ENCODE peak calls at places on chromosome 17, in eight cellular contexts. W is tibial nerve; B is ascending aorta; T is effector CD4-positive, alpha-beta T cell; Q is NCI-H345; U is stimulated activated CD8-positive, alpha-beta memory T cell treated with anti-CD3 and anti-CD28 coated beads, Interleukin-15, amount 100 ng/mL, for 48 hours; K is left kidney; V is astrocyte of the spinal cord. F is an unnamed sample.
A peak's percentile ranks its signal among the peaks of the same experiment; 100 is the strongest.

GRCh38 chr17:20955437-20956323 is 87.1 kb downstream of the USP22 start:
- DNase-seq in W (no peak), B (no peak), T (no peak), Q (no peak), U (no peak), K (peak; percentile 43), V (peak; percentile 12), F (no peak)

GRCh38 chr17:21376835-21377690 is 906 bp downstream of the KCNJ12 start:
- DNase-seq in W (no peak), B (no peak), T (no peak), Q (no peak), U (no peak), K (peak; percentile 75), V (peak; percentile 37), F (no peak)

GRCh38 chr17:12790806-12791148 is 1.5 kb downstream of the ARHGAP44 start:
- DNase-seq in W (no peak), B (no peak), T (no peak), Q (peak; percentile 11), U (no peak), K (peak; percentile 36), V (no peak), F (no peak)

GRCh38 chr17:79834575-79835469 is 4.4 kb downstream of the CBX4 start:
- DNase-seq in W (no peak), B (no peak), T (no peak), Q (peak; percentile 16), U (peak; percentile 30), K (peak; percentile 60), V (no peak), F (no peak)

GRCh38 chr17:42198897-42199296 is 4.6 kb upstream of the GHDC start:
- DNase-seq in W (no peak), B (no peak), T (no peak), Q (no peak), U (no peak), K (no peak), V (no peak), F (no peak)

GRCh38 chr17:1186214-1186820 is 6.5 kb upstream of the ABR start:
- DNase-seq in W (no peak), B (peak; percentile 84), T (no peak), Q (no peak), U (no peak), K (no peak), V (peak; percentile 38), F (no peak)

GRCh38 chr17:61803796-61804195 is 59.5 kb downstream of the BRIP1 start:
- DNase-seq in W (no peak), B (no peak), T (no peak), Q (no peak), U (no peak), K (no peak), V (no peak), F (no peak)

GRCh38 chr17:81130385-81131288 is 34.7 kb upstream of the PVALEF start:
- DNase-seq in W (no peak), B (no peak), T (no peak), Q (no peak), U (no peak), K (no peak), V (no peak), F (no peak)

GRCh38 chr17:78450696-78451344 is 72.4 kb downstream of the PGS1 start:
- DNase-seq in W (no peak), B (no peak), T (no peak), Q (peak; percentile 41), U (no peak), K (no peak), V (no peak), F (no peak)

GRCh38 chr17:69560987-69561441 is 146.5 kb downstream of the MAP2K6 start:
- DNase-seq in W (no peak), B (no peak), T (no peak), Q (no peak), U (no peak), K (no peak), V (no peak), F (no peak)

GRCh38 chr17:59733697-59734096 is 26.2 kb downstream of the VMP1 start:
- DNase-seq in W (no peak), B (no peak), T (no peak), Q (no peak), U (no peak), K (no peak), V (no peak), F (no peak)

GRCh38 chr17:75848523-75849303 is 4.5 kb upstream of the UNC13D start:
- DNase-seq in W (peak; percentile 67), B (no peak), T (peak; percentile 81), Q (peak; percentile 47), U (peak; percentile 51), K (peak; percentile 83), V (peak; percentile 30), F (no peak)

GRCh38 chr17:64042700-64043485 is 22.5 kb upstream of the ICAM2 start:
- DNase-seq in W (no peak), B (no peak), T (no peak), Q (no peak), U (no peak), K (no peak), V (no peak), F (no peak)

GRCh38 chr17:28339431-28339830 is 3.9 kb downstream of the TNFAIP1 start:
- DNase-seq in W (no peak), B (no peak), T (no peak), Q (no peak), U (no peak), K (no peak), V (no peak), F (no peak)

GRCh38 chr17:6303664-6304063 is 131.3 kb downstream of the AIPL1 start:
- DNase-seq in W (no peak), B (no peak), T (no peak), Q (peak; percentile 13), U (no peak), K (peak; percentile 90), V (peak; percentile 39), F (no peak)

GRCh38 chr17:14061666-14062560 is 7.4 kb upstream of the COX10 start:
- DNase-seq in W (no peak), B (peak; percentile 73), T (no peak), Q (no peak), U (no peak), K (no peak), V (peak; percentile 81), F (peak; percentile 55)

GRCh38 chr17:78728495-78728894 is 53.6 kb downstream of the CYTH1 start:
- DNase-seq in W (no peak), B (no peak), T (no peak), Q (no peak), U (no peak), K (no peak), V (no peak), F (no peak)

GRCh38 chr17:39116224-39116623 is 35.2 kb downstream of the PLXDC1 start:
- DNase-seq in W (no peak), B (no peak), T (no peak), Q (no peak), U (no peak), K (no peak), V (no peak), F (no peak)

GRCh38 chr17:68600123-68600880 is 865 bp downstream of the FAM20A start:
- DNase-seq in W (no peak), B (no peak), T (no peak), Q (no peak), U (no peak), K (peak; percentile 88), V (no peak), F (no peak)

GRCh38 chr17:47192549-47192948 is 3.5 kb upstream of the CDC27 start:
- DNase-seq in W (no peak), B (no peak), T (no peak), Q (peak; percentile 72), U (no peak), K (no peak), V (no peak), F (no peak)

GRCh38 chr17:72338847-72339790 is 218.3 kb downstream of the SOX9 start:
- DNase-seq in W (no peak), B (no peak), T (no peak), Q (no peak), U (no peak), K (peak; percentile 83), V (peak; percentile 96), F (peak; percentile 61)

GRCh38 chr17:31293586-31293985 is 3.5 kb downstream of the OMG start:
- DNase-seq in W (no peak), B (no peak), T (no peak), Q (no peak), U (no peak), K (no peak), V (no peak), F (no peak)

GRCh38 chr17:43006639-43007551 is at the start of gene IFI35:
- DNase-seq in W (peak; percentile 80), B (peak; percentile 92), T (peak; percentile 78), Q (no peak), U (peak; percentile 80), K (peak; percentile 83), V (peak; percentile 90), F (no peak)

GRCh38 chr17:18000044-18000443 is 27.4 kb downstream of the DRC3 start:
- DNase-seq in W (no peak), B (no peak), T (no peak), Q (no peak), U (no peak), K (no peak), V (no peak), F (no peak)

GRCh38 chr17:29283496-29283895 is 10.5 kb downstream of the NUFIP2 start:
- DNase-seq in W (no peak), B (no peak), T (no peak), Q (no peak), U (no peak), K (no peak), V (no peak), F (no peak)

GRCh38 chr17:21163101-21163500 is 36.3 kb downstream of the DHRS7B start:
- DNase-seq in W (no peak), B (no peak), T (no peak), Q (no peak), U (no peak), K (no peak), V (no peak), F (no peak)

GRCh38 chr17:4551796-4552525 is 3.2 kb downstream of the MYBBP1A start:
- DNase-seq in W (no peak), B (no peak), T (no peak), Q (no peak), U (no peak), K (no peak), V (no peak), F (no peak)

GRCh38 chr17:81189670-81190530 is 23.9 kb upstream of the AATK start:
- DNase-seq in W (no peak), B (no peak), T (no peak), Q (no peak), U (no peak), K (peak; percentile 47), V (no peak), F (no peak)

GRCh38 chr17:75394332-75394918 is 11.1 kb downstream of the GRB2 start:
- DNase-seq in W (no peak), B (no peak), T (no peak), Q (no peak), U (no peak), K (no peak), V (no peak), F (no peak)

GRCh38 chr17:64628641-64629040 is 33.5 kb downstream of the SMURF2 start:
- DNase-seq in W (no peak), B (no peak), T (no peak), Q (no peak), U (no peak), K (no peak), V (no peak), F (no peak)

GRCh38 chr17:5870231-5870953 is 199.8 kb upstream of the WSCD1 start:
- DNase-seq in W (no peak), B (no peak), T (no peak), Q (no peak), U (no peak), K (no peak), V (no peak), F (no peak)

GRCh38 chr17:9985622-9986021 is 80.6 kb upstream of the RCVRN start:
- DNase-seq in W (no peak), B (no peak), T (no peak), Q (no peak), U (no peak), K (no peak), V (no peak), F (no peak)

GRCh38 chr17:33039874-33040273 is 48.2 kb downstream of the SPACA3 start:
- DNase-seq in W (no peak), B (no peak), T (no peak), Q (no peak), U (no peak), K (no peak), V (no peak), F (no peak)

GRCh38 chr17:50257574-50258224 is 16.6 kb upstream of the TMEM92 start:
- DNase-seq in W (no peak), B (peak; percentile 71), T (no peak), Q (no peak), U (no peak), K (no peak), V (no peak), F (no peak)